ENCODE peak calls at places on chromosomes 4 and X, in nine cellular contexts. One of them, this sample, is unnamed.

GRCh38 chr4:96016615-96017299 is 176.9 kb downstream of the PDHA2 start:
- DNase-seq in body of pancreas: no peak
- DNase-seq in DND-41: no peak
- DNase-seq in tibial artery: no peak
- DNase-seq in MM.1S: peak; percentile 18
- DNase-seq in heart left ventricle: peak; percentile 5
- DNase-seq in AG04450: no peak
- DNase-seq in retinal pigment epithelial cell: peak; percentile 60
- DNase-seq in breast epithelium: no peak
- DNase-seq in this sample: no peak

GRCh38 chr4:26687728-26688127 is 103.8 kb downstream of the TBC1D19 start:
- DNase-seq in tibial artery: no peak
- DNase-seq in body of pancreas: no peak
- DNase-seq in AG04450: peak; percentile 70
- DNase-seq in breast epithelium: no peak
- DNase-seq in DND-41: no peak
- DNase-seq in heart left ventricle: no peak
- DNase-seq in retinal pigment epithelial cell: peak; percentile 72
- DNase-seq in MM.1S: no peak
- DNase-seq in this sample: no peak

GRCh38 chr4:38034986-38035882 is 75.0 kb downstream of the PTTG2 start:
- DNase-seq in AG04450: peak; percentile 32
- DNase-seq in MM.1S: peak; percentile 73
- DNase-seq in heart left ventricle: no peak
- DNase-seq in retinal pigment epithelial cell: no peak
- DNase-seq in breast epithelium: no peak
- DNase-seq in body of pancreas: peak; percentile 37
- DNase-seq in DND-41: peak; percentile 42
- DNase-seq in tibial artery: no peak
- DNase-seq in this sample: peak; percentile 44

GRCh38 chr4:4693258-4693657 is 151.4 kb upstream of the STX18 start:
- DNase-seq in body of pancreas: no peak
- DNase-seq in tibial artery: no peak
- DNase-seq in MM.1S: peak; percentile 81
- DNase-seq in breast epithelium: no peak
- DNase-seq in AG04450: no peak
- DNase-seq in heart left ventricle: no peak
- DNase-seq in retinal pigment epithelial cell: no peak
- DNase-seq in DND-41: no peak
- DNase-seq in this sample: peak; percentile 43

GRCh38 chrX:123860506-123860840 is 620 bp downstream of the XIAP start:
- DNase-seq in MM.1S: peak; percentile 47
- DNase-seq in body of pancreas: no peak
- DNase-seq in AG04450: no peak
- DNase-seq in heart left ventricle: no peak
- DNase-seq in DND-41: no peak
- DNase-seq in tibial artery: no peak
- DNase-seq in retinal pigment epithelial cell: no peak
- DNase-seq in breast epithelium: no peak
- DNase-seq in this sample: no peak

GRCh38 chr4:10173039-10173753 is 56.6 kb upstream of the WDR1 start:
- DNase-seq in DND-41: no peak
- DNase-seq in tibial artery: no peak
- DNase-seq in MM.1S: no peak
- DNase-seq in heart left ventricle: peak; percentile 24
- DNase-seq in AG04450: no peak
- DNase-seq in retinal pigment epithelial cell: peak; percentile 85
- DNase-seq in breast epithelium: peak; percentile 27
- DNase-seq in body of pancreas: no peak
- DNase-seq in this sample: no peak

GRCh38 chr4:27023366-27023765 is 162.7 kb downstream of the STIM2 start:
- DNase-seq in DND-41: no peak
- DNase-seq in tibial artery: no peak
- DNase-seq in breast epithelium: no peak
- DNase-seq in body of pancreas: no peak
- DNase-seq in heart left ventricle: no peak
- DNase-seq in AG04450: no peak
- DNase-seq in MM.1S: no peak
- DNase-seq in retinal pigment epithelial cell: no peak
- DNase-seq in this sample: no peak

GRCh38 chr4:41514169-41514568 is 23.8 kb upstream of the LIMCH1 start:
- DNase-seq in AG04450: no peak
- DNase-seq in breast epithelium: no peak
- DNase-seq in heart left ventricle: no peak
- DNase-seq in MM.1S: no peak
- DNase-seq in retinal pigment epithelial cell: no peak
- DNase-seq in body of pancreas: no peak
- DNase-seq in DND-41: no peak
- DNase-seq in tibial artery: no peak
- DNase-seq in this sample: no peak

GRCh38 chr4:3041192-3042142 is 32.9 kb downstream of the HTT-AS start:
- DNase-seq in body of pancreas: peak; percentile 22
- DNase-seq in heart left ventricle: peak; percentile 48
- DNase-seq in retinal pigment epithelial cell: no peak
- DNase-seq in MM.1S: peak; percentile 38
- DNase-seq in tibial artery: peak; percentile 67
- DNase-seq in breast epithelium: no peak
- DNase-seq in DND-41: no peak
- DNase-seq in AG04450: no peak
- DNase-seq in this sample: peak; percentile 55

GRCh38 chrX:131571348-131571747 is 27.5 kb downstream of the OR13H1 start:
- DNase-seq in DND-41: no peak
- DNase-seq in body of pancreas: no peak
- DNase-seq in AG04450: no peak
- DNase-seq in breast epithelium: no peak
- DNase-seq in tibial artery: no peak
- DNase-seq in retinal pigment epithelial cell: no peak
- DNase-seq in heart left ventricle: no peak
- DNase-seq in MM.1S: no peak
- DNase-seq in this sample: no peak

GRCh38 chr4:94757192-94758140 is at the start of gene BMPR1B:
- DNase-seq in retinal pigment epithelial cell: peak; percentile 50
- DNase-seq in body of pancreas: peak; percentile 22
- DNase-seq in MM.1S: no peak
- DNase-seq in DND-41: peak; percentile 41
- DNase-seq in breast epithelium: no peak
- DNase-seq in AG04450: peak; percentile 18
- DNase-seq in heart left ventricle: no peak
- DNase-seq in tibial artery: no peak
- DNase-seq in this sample: no peak

GRCh38 chr4:170243662-170244288 is 154.0 kb upstream of the AADAT start:
- DNase-seq in heart left ventricle: no peak
- DNase-seq in breast epithelium: no peak
- DNase-seq in body of pancreas: no peak
- DNase-seq in MM.1S: no peak
- DNase-seq in retinal pigment epithelial cell: no peak
- DNase-seq in tibial artery: no peak
- DNase-seq in DND-41: no peak
- DNase-seq in AG04450: no peak
- DNase-seq in this sample: no peak

GRCh38 chrX:129983575-129984131 is 1.2 kb downstream of the BCORL1 start:
- DNase-seq in DND-41: peak; percentile 23
- DNase-seq in retinal pigment epithelial cell: no peak
- DNase-seq in heart left ventricle: peak; percentile 11
- DNase-seq in AG04450: no peak
- DNase-seq in tibial artery: peak; percentile 20
- DNase-seq in body of pancreas: peak; percentile 11
- DNase-seq in MM.1S: no peak
- DNase-seq in breast epithelium: no peak
- DNase-seq in this sample: no peak

GRCh38 chrX:79095441-79096338 is 48.8 kb upstream of the GPR174 start:
- DNase-seq in AG04450: no peak
- DNase-seq in heart left ventricle: peak; percentile 2
- DNase-seq in retinal pigment epithelial cell: no peak
- DNase-seq in body of pancreas: no peak
- DNase-seq in breast epithelium: no peak
- DNase-seq in DND-41: no peak
- DNase-seq in tibial artery: no peak
- DNase-seq in MM.1S: no peak
- DNase-seq in this sample: no peak

GRCh38 chr4:173883821-173884220 is 353.8 kb upstream of the HAND2 start:
- DNase-seq in heart left ventricle: no peak
- DNase-seq in body of pancreas: no peak
- DNase-seq in retinal pigment epithelial cell: no peak
- DNase-seq in DND-41: no peak
- DNase-seq in breast epithelium: no peak
- DNase-seq in MM.1S: no peak
- DNase-seq in tibial artery: no peak
- DNase-seq in AG04450: peak; percentile 13
- DNase-seq in this sample: no peak

GRCh38 chr4:187227907-187228699 is 504.4 kb upstream of the FAT1 start:
- DNase-seq in DND-41: no peak
- DNase-seq in tibial artery: no peak
- DNase-seq in breast epithelium: no peak
- DNase-seq in heart left ventricle: no peak
- DNase-seq in AG04450: no peak
- DNase-seq in body of pancreas: no peak
- DNase-seq in retinal pigment epithelial cell: no peak
- DNase-seq in MM.1S: no peak
- DNase-seq in this sample: no peak

GRCh38 chr4:1713003-1713397 is 881 bp upstream of the SLBP start:
- DNase-seq in retinal pigment epithelial cell: no peak
- DNase-seq in MM.1S: no peak
- DNase-seq in body of pancreas: no peak
- DNase-seq in breast epithelium: no peak
- DNase-seq in AG04450: no peak
- DNase-seq in heart left ventricle: no peak
- DNase-seq in DND-41: no peak
- DNase-seq in tibial artery: no peak
- DNase-seq in this sample: no peak

GRCh38 chrX:47093248-47093647 is 15.0 kb downstream of the RGN start:
- DNase-seq in body of pancreas: no peak
- DNase-seq in heart left ventricle: no peak
- DNase-seq in breast epithelium: no peak
- DNase-seq in tibial artery: no peak
- DNase-seq in MM.1S: peak; percentile 56
- DNase-seq in retinal pigment epithelial cell: peak; percentile 8
- DNase-seq in DND-41: peak; percentile 15
- DNase-seq in AG04450: peak; percentile 0
- DNase-seq in this sample: peak; percentile 26
- TF ChIP-seq CTCF in body of pancreas: peak; percentile 19
- TF ChIP-seq CTCF in heart left ventricle: peak; percentile 51
- TF ChIP-seq CTCF in breast epithelium: peak; percentile 31
- TF ChIP-seq CTCF in tibial artery: peak; percentile 41
- TF ChIP-seq CTCF in MM.1S: peak; percentile 45
- TF ChIP-seq CTCF in retinal pigment epithelial cell: peak; percentile 53
- TF ChIP-seq CTCF in DND-41: peak; percentile 51
- TF ChIP-seq CTCF in AG04450: peak; percentile 41
- TF ChIP-seq CTCF in this sample: no peak

GRCh38 chrX:135295944-135296305 is 13.4 kb upstream of the ETDC start:
- DNase-seq in AG04450: no peak
- DNase-seq in MM.1S: no peak
- DNase-seq in DND-41: no peak
- DNase-seq in retinal pigment epithelial cell: no peak
- DNase-seq in breast epithelium: no peak
- DNase-seq in body of pancreas: no peak
- DNase-seq in heart left ventricle: no peak
- DNase-seq in tibial artery: no peak
- DNase-seq in this sample: no peak

DNA sequence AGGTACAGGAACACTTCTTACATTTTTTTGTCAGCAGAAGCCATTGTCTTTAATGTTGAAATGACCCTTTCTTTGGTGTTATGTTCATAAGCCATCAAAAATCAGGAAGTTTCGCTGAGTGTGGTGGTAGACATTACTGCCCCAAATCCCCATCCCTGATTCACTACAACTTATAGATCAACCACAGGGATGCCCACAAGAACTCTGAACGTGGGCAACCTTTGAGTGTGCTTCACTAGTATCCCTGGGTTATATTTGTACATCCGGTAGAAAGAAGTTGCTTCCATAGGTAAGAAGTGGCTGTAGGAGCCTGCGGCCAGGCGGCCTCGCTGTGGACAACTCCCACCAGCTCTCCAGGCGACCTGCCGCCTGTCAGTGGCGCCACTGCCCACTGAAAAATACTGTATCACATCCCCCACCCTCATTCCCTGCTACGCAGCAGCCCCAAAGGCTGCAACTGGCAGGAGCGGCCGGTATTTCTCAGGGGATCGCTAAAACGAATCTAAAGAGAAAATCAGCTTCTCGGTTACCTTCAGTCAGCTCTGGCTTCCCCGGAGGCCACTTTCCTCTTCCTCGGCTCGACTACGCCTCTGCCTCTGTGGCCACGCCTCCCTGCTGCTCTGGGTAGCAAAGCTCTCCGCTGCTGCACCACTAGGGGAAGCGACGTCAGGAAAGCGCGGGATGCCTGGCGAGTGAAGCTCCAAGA is 13.9 kb upstream of the ETDC start:
- DNase-seq in retinal pigment epithelial cell: no peak
- DNase-seq in heart left ventricle: peak; percentile 8
- DNase-seq in body of pancreas: no peak
- DNase-seq in MM.1S: peak; percentile 79
- DNase-seq in breast epithelium: no peak
- DNase-seq in tibial artery: peak; percentile 25
- DNase-seq in DND-41: no peak
- DNase-seq in AG04450: peak; percentile 3
- DNase-seq in this sample: peak; percentile 81
- TF ChIP-seq CTCF in retinal pigment epithelial cell: peak; percentile 35
- TF ChIP-seq CTCF in heart left ventricle: peak; percentile 29
- TF ChIP-seq CTCF in body of pancreas: no peak
- TF ChIP-seq CTCF in MM.1S: no peak
- TF ChIP-seq CTCF in breast epithelium: no peak
- TF ChIP-seq CTCF in tibial artery: no peak
- TF ChIP-seq CTCF in DND-41: no peak
- TF ChIP-seq CTCF in AG04450: peak; percentile 43
- TF ChIP-seq CTCF in this sample: no peak

GRCh38 chr4:57214654-57215411 is 104.6 kb upstream of the IGFBP7 start:
- DNase-seq in MM.1S: no peak
- DNase-seq in breast epithelium: no peak
- DNase-seq in retinal pigment epithelial cell: no peak
- DNase-seq in body of pancreas: no peak
- DNase-seq in DND-41: no peak
- DNase-seq in heart left ventricle: no peak
- DNase-seq in tibial artery: no peak
- DNase-seq in AG04450: no peak
- DNase-seq in this sample: no peak
- TF ChIP-seq CTCF in MM.1S: no peak
- TF ChIP-seq CTCF in breast epithelium: no peak
- TF ChIP-seq CTCF in retinal pigment epithelial cell: no peak
- TF ChIP-seq CTCF in body of pancreas: no peak
- TF ChIP-seq CTCF in DND-41: no peak
- TF ChIP-seq CTCF in heart left ventricle: no peak
- TF ChIP-seq CTCF in tibial artery: no peak
- TF ChIP-seq CTCF in AG04450: no peak
- TF ChIP-seq CTCF in this sample: no peak

DNA sequence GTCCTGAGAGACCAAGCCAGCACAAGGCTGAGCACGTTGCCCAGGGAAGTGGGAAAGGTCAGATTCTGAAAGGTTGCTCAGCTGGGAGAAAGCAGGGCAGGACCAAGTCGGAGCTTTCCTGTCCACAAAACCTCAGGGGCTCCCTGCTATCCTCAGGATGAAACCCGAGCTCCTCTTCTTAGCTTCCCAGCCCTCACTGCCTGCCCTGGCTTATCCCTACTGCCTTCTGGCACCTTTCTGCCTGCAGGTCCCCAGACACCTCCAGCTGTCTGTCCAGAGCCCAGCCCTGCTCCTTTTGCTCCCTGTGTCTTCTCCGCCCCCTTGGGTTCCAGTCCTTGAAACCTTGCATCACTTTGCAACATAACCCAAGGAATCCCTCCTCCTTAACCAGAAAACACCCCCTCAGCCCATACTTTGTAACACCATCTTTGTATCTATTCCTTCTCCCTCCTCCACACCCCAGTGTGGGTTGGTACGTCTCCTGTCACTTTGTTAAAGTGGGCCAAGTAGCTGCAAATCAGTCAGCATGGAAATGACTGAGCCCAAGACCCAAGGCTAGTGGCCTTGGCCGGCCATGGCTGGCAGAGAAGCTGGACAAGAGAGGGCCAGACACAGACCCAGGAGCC is 20.0 kb upstream of the PRRG3 start:
- DNase-seq in tibial artery: no peak
- DNase-seq in MM.1S: no peak
- DNase-seq in AG04450: no peak
- DNase-seq in retinal pigment epithelial cell: no peak
- DNase-seq in breast epithelium: no peak
- DNase-seq in heart left ventricle: no peak
- DNase-seq in body of pancreas: no peak
- DNase-seq in DND-41: no peak
- DNase-seq in this sample: no peak
- TF ChIP-seq CTCF in tibial artery: no peak
- TF ChIP-seq CTCF in MM.1S: no peak
- TF ChIP-seq CTCF in AG04450: no peak
- TF ChIP-seq CTCF in retinal pigment epithelial cell: no peak
- TF ChIP-seq CTCF in breast epithelium: no peak
- TF ChIP-seq CTCF in heart left ventricle: no peak
- TF ChIP-seq CTCF in body of pancreas: no peak
- TF ChIP-seq CTCF in DND-41: no peak
- TF ChIP-seq CTCF in this sample: no peak